ENCODE peak calls at places on chromosomes 13 and 19, in six cellular contexts. A is foreskin fibroblast, D is tibial nerve, P is ascending aorta, N is BE2C, V is heart right ventricle. Y is an unnamed sample.

GRCh38 chr13:26476111-26476743 is 81.3 kb upstream of the WASF3 start:
- DNase-seq in N (no peak), A (no peak), D (peak), P (no peak), V (no peak), Y (no peak)

GRCh38 chr13:59103004-59103768 is 1060.5 kb downstream of the DIAPH3 start:
- DNase-seq in P (no peak), N (peak), V (no peak), A (no peak), D (no peak), Y (no peak)

GRCh38 chr19:369876-370275 is 25.3 kb upstream of the MIER2 start:
- DNase-seq in V (no peak), P (no peak), D (no peak), N (no peak), A (no peak), Y (no peak)

GRCh38 chr13:97535619-97536018 is 101.7 kb downstream of the RAP2A start:
- DNase-seq in V (no peak), D (no peak), N (no peak), A (peak), P (no peak), Y (no peak)

GRCh38 chr13:110152351-110152750 is 154.6 kb downstream of the COL4A1 start:
- DNase-seq in D (no peak), N (no peak), A (no peak), P (no peak), V (no peak), Y (no peak)

GRCh38 chr19:2494447-2495129 is 18.7 kb downstream of the GADD45B start:
- DNase-seq in N (peak), A (peak), D (peak), P (peak), V (peak), Y (peak)

GRCh38 chr19:41689993-41690800 is 2.1 kb upstream of the CEACAM7 start:
- DNase-seq in A (no peak), D (no peak), N (no peak), P (no peak), V (no peak), Y (no peak)

GRCh38 chr19:33273881-33274662 is 28.3 kb downstream of the CEBPA start:
- DNase-seq in D (peak), V (no peak), N (peak), P (no peak), A (peak), Y (peak)

GRCh38 chr13:62512194-62513141 is 1096.8 kb upstream of the PCDH20 start:
- DNase-seq in D (no peak), P (no peak), V (no peak), N (peak), A (peak), Y (peak)

GRCh38 chr19:47723573-47723923 is 10.3 kb downstream of the EHD2 start:
- DNase-seq in N (peak), A (peak), D (peak), P (no peak), V (peak), Y (peak)

GRCh38 chr19:16915135-16915534 is 26.3 kb downstream of the F2RL3 start:
- DNase-seq in V (no peak), A (no peak), N (no peak), D (no peak), P (no peak), Y (no peak)

GRCh38 chr19:28465317-28466086 is 747.4 kb downstream of the UQCRFS1 start:
- DNase-seq in P (no peak), A (no peak), V (no peak), N (no peak), D (no peak), Y (peak)

GRCh38 chr13:23946900-23947299 is 49.6 kb upstream of the C1QTNF9B start:
- DNase-seq in V (no peak), A (no peak), D (no peak), N (no peak), P (no peak), Y (no peak)

GRCh38 chr13:26785845-26786630 is 25.5 kb upstream of the GPR12 start:
- DNase-seq in D (peak), P (no peak), N (no peak), A (peak), V (peak), Y (peak)

GRCh38 chr19:38409631-38410133 is 6.8 kb downstream of the FAM98C start:
- DNase-seq in D (no peak), N (no peak), V (peak), P (no peak), A (peak), Y (no peak)

GRCh38 chr13:53445682-53446081 is 417.1 kb downstream of the OLFM4 start:
- DNase-seq in N (no peak), D (no peak), A (no peak), P (no peak), V (no peak), Y (no peak)

DNA sequence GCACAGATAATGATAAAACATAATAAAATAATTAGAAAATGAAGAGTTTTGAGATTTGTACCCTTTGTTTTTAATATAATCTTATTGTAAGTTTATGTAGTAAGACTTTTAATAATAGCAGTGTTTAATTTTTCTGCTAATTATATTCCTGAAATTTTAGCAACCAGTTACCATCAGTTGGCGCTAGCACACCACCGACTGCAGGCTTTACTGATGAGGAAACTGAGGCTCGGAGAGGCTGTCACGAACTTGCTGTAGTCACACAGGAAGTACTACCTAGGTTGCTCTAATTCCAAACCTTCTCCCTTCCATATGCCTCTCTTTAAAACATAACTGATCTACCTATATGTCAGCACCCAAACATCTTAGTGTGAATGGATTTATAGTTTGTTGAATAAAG is 1.0 kb upstream of the RFXAP start:
- DNase-seq in D (no peak), A (no peak), N (no peak), P (no peak), V (no peak), Y (no peak)
- TF ChIP-seq CTCF in D (no peak), A (no peak), N (peak), P (no peak), V (no peak), Y (no peak)

DNA sequence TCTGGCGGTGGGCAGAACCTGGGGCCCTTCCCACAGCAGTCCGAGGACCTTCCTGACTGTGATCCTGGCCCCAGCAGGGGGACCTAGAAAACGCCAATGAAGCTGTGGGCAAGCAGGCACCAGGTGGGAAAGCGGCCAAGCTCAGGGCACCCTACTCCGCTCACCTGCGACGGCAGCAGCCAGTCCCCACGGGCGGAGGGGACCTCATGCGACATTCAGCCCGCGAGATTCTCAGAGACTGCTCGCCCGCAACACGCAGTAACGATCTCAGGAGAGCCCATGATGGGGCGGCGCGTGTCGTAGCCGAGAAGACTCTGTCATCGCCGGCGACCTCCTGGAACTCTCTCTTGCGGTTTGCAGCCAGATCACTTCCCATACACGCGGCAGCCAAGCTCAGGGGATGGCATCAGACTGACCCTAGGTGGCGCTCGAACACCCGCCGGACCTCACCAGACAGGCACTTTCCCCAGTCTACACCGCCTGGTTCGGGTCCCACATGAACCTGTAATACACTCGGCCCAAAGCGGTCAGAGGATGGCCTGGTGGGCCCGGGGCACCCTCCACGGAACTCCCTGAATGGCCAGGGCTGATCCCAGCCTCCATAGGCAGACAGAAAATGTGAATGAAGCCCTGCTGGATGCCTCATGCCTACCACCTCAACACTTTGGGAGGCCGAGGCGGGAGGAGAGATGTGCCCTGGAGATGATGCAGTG is 26.5 kb downstream of the MAN2B1 start:
- DNase-seq in V (peak), N (peak), A (peak), P (peak), D (peak), Y (no peak)
- TF ChIP-seq CTCF in V (peak), N (peak), A (peak), P (peak), D (peak), Y (no peak)

GRCh38 chr19:18832331-18833140 is 777 bp downstream of the UPF1 start:
- DNase-seq in V (no peak), A (no peak), P (no peak), N (no peak), D (no peak), Y (peak)
- TF ChIP-seq CTCF in V (no peak), A (peak), P (no peak), N (peak), D (no peak), Y (no peak)

GRCh38 chr13:32385369-32385768 is 42.6 kb downstream of the N4BP2L1 start:
- DNase-seq in V (no peak), N (no peak), A (no peak), P (no peak), D (no peak), Y (no peak)

GRCh38 chr13:32391101-32391620 is 36.8 kb downstream of the N4BP2L1 start:
- DNase-seq in A (no peak), P (no peak), N (no peak), V (no peak), D (no peak), Y (no peak)

GRCh38 chr13:32390048-32390447 is 37.9 kb downstream of the N4BP2L1 start:
- DNase-seq in N (no peak), D (no peak), P (no peak), A (no peak), V (no peak), Y (no peak)

GRCh38 chr13:32384702-32385101 is 43.2 kb downstream of the N4BP2L1 start:
- DNase-seq in V (no peak), N (no peak), P (no peak), A (no peak), D (no peak), Y (no peak)

DNA sequence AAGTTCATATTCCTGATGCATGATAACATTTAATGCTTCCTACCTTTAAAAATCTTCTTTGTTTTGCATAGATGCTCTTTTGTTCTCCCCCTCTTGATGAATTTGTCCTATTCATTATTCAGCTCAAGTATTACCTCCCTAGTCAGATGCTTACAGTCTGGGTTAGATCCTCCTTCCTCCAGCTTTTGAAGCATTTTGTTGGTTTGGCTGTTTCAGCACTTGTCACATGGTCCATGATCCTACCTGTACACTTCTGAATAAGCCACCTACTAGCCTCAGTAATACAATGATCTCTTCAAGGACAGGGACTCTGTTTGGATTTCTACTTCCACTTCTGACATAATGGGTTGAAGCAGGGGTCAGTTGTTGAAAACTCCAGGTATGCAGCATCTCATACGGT is 37.4 kb downstream of the N4BP2L1 start:
- DNase-seq in N (no peak), D (no peak), P (no peak), A (no peak), V (no peak), Y (no peak)
- TF ChIP-seq CTCF in N (no peak), D (no peak), P (no peak), A (no peak), V (no peak), Y (no peak)

GRCh38 chr19:10468133-10468532 is 35.0 kb downstream of the KEAP1 start:
- DNase-seq in N (no peak), P (no peak), A (no peak), D (no peak), V (no peak), Y (no peak)

GRCh38 chr19:10467104-10467706 is 36.0 kb downstream of the KEAP1 start:
- DNase-seq in P (no peak), V (no peak), D (no peak), A (no peak), N (no peak), Y (no peak)

GRCh38 chr19:10474962-10475451 is 28.1 kb downstream of the KEAP1 start:
- DNase-seq in N (no peak), D (no peak), P (no peak), A (no peak), V (no peak), Y (no peak)

GRCh38 chr19:10473192-10473591 is 30.0 kb downstream of the KEAP1 start:
- DNase-seq in N (no peak), D (no peak), P (no peak), A (no peak), V (no peak), Y (no peak)

DNA sequence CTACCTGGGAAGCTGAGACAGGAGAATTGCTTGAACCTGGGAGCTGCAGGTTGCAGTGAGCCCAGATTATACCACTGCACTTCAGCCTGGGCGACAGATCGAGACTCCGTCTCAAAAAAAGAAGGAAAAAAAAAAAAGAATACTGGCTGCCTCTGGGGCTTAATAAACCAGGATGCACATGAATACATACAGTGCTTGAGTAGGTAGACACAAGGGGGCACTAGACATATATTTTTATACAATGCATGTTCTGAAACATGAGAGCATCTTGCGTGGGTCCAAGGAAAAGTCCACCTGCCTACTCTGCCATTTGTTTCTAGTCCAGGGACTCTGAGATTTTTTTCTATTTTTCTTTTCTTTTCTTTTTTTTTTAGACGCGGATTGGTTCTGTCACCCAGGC is 31.2 kb downstream of the KEAP1 start:
- DNase-seq in P (no peak), V (no peak), D (no peak), A (no peak), N (no peak), Y (no peak)
- TF ChIP-seq CTCF in P (peak), V (peak), D (peak), A (peak), N (peak), Y (peak)

GRCh38 chr13:45880242-45880641 is 28.7 kb upstream of the SIAH3 start:
- DNase-seq in D (no peak), A (no peak), N (no peak), P (no peak), V (no peak), Y (no peak)

GRCh38 chr13:45878966-45879365 is 27.4 kb upstream of the SIAH3 start:
- DNase-seq in V (no peak), A (no peak), N (no peak), P (no peak), D (no peak), Y (no peak)

GRCh38 chr13:45876781-45877180 is 25.2 kb upstream of the SIAH3 start:
- DNase-seq in P (no peak), D (no peak), V (no peak), N (no peak), A (no peak), Y (no peak)

GRCh38 chr13:45882626-45883025 is 31.1 kb upstream of the SIAH3 start:
- DNase-seq in N (no peak), V (no peak), D (no peak), P (no peak), A (no peak), Y (no peak)

GRCh38 chr13:45879666-45880065 is 28.1 kb upstream of the SIAH3 start:
- DNase-seq in D (no peak), P (no peak), N (no peak), A (no peak), V (peak), Y (peak)
- TF ChIP-seq CTCF in D (no peak), P (no peak), N (peak), A (no peak), V (peak), Y (peak)

GRCh38 chr19:49295208-49295880 is 29.6 kb downstream of the SLC6A16 start:
- DNase-seq in A (no peak), N (no peak), V (no peak), D (no peak), P (no peak), Y (no peak)
- TF ChIP-seq CTCF in A (no peak), N (no peak), V (no peak), D (no peak), P (no peak), Y (no peak)

GRCh38 chr13:42812311-42812710 is 30.9 kb downstream of the FAM216B start:
- DNase-seq in D (no peak), A (no peak), P (no peak), V (no peak), N (no peak), Y (no peak)
- TF ChIP-seq CTCF in D (no peak), A (no peak), P (no peak), V (peak), N (no peak), Y (no peak)

DNA sequence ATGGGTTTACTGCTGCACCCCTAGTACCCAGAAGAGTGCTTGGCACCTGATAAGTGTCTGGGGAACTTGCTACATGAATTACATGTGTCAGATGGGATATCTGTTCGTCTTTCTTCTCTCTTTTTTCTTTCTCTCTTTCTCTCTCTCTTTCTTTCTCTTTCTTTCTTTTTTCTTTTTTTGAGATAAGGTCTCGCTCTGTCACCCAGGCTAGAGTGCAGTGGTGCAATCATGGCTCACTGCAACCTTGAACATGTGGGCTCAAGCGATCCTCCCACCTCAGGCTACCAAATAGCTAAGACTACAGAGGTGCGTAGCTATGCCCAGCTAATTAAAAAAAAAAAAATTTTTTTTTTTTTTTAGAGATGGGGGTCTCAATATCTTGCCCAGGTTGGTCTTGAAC is 6.1 kb downstream of the CADM4 start:
- DNase-seq in N (no peak), D (no peak), V (no peak), A (no peak), P (no peak), Y (no peak)
- TF ChIP-seq CTCF in N (no peak), D (no peak), V (no peak), A (no peak), P (no peak), Y (no peak)

DNA sequence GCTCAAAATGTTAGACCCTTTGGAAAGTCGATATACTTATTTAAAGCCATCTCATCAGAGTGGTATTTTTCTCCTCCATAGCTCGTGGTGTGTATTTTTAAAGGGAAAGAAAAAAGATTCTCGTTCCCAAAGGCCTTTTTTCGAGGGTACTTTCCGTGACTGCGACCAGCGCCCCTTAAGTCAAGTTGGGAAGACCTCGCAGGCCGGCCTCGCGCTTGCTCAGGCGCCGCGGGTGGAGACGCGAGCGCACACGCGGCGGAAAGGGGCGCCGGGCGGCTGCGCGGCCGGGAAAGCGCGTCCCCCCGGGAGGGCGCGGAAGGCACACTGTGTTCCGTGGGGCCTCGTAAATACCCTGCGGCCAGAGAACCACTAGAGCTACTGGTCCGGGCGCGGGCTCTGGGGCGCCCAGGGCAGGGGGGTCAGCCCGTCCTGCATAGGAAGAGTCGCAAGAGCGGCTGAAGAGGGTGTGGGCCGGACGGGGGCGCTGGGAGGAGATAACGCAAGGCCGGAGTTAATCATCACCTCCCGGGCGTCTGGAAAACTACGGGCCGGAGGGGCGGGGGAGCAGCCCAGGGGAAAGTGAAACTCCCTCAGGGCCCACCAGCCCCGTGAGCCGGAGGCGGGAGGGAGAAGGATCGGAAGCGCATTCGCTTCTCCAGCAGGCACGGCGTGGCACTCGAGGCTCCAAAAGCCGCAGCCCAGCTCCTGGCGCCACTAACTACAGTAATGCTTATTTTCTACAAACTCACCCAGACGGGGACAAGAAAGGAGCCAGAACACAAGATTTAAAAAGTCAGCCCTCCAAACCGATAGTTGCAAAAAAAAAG is 1.2 kb upstream of the WBP4 start:
- DNase-seq in N (peak), A (peak), V (peak), P (peak), D (peak), Y (peak)
- TF ChIP-seq CTCF in N (peak), A (peak), V (peak), P (peak), D (peak), Y (no peak)